ENCODE peak calls at places on chromosome 21, in six cellular contexts. S is HEK293T; C is foreskin melanocyte; J is stimulated activated naive B cell treated with anti-CD40 and anti-IgM and Interleukin-4, amounts not matched to agents 10 μg/mL and 1 μg/mL and 100 μg/mL, for 72 hours; G is PC-3; Z is A549. L is an unnamed sample.

GRCh38 chr21:34243562-34243961 is 120.2 kb upstream of the KCNE2 start:
- DNase-seq in S (peak; percentile 40), J (no peak), C (peak; percentile 34), G (peak; percentile 52), Z (peak; percentile 16), L (peak; percentile 34)

GRCh38 chr21:23127973-23128372 is 2129.8 kb downstream of the NCAM2 start:
- DNase-seq in Z (no peak), J (no peak), S (no peak), G (no peak), C (no peak), L (peak; percentile 4)

GRCh38 chr21:45386336-45386727 is 18.6 kb upstream of the COL18A1 start:
- DNase-seq in G (peak; percentile 32), J (no peak), C (no peak), Z (no peak), S (no peak), L (no peak)

GRCh38 chr21:46098303-46099141 is 610 bp downstream of the COL6A2 start:
- DNase-seq in S (no peak), J (no peak), C (no peak), G (no peak), Z (no peak), L (peak; percentile 49)

GRCh38 chr21:42793774-42794173 is 85.6 kb downstream of the WDR4 start:
- DNase-seq in C (no peak), G (no peak), Z (no peak), S (no peak), J (no peak), L (no peak)

GRCh38 chr21:46234436-46234950 is 5.9 kb upstream of the LSS start:
- DNase-seq in Z (no peak), G (no peak), J (no peak), S (no peak), C (no peak), L (no peak)

GRCh38 chr21:31283025-31283424 is 61.0 kb downstream of the TIAM1 start:
- DNase-seq in Z (no peak), J (no peak), C (no peak), G (no peak), S (no peak), L (no peak)

GRCh38 chr21:42983869-42984268 is 9.5 kb downstream of the PKNOX1 start:
- DNase-seq in C (no peak), S (no peak), Z (no peak), G (no peak), J (no peak), L (no peak)

GRCh38 chr21:39051561-39051949 is 131.7 kb downstream of the PSMG1 start:
- DNase-seq in S (no peak), J (no peak), G (peak; percentile 82), C (no peak), Z (peak; percentile 5), L (peak; percentile 92)

GRCh38 chr21:44083631-44084291 is 23.4 kb upstream of the PWP2 start:
- DNase-seq in Z (no peak), J (no peak), G (no peak), C (no peak), S (no peak), L (no peak)

GRCh38 chr21:17463441-17463840 is 49.4 kb upstream of the CXADR start:
- DNase-seq in G (no peak), C (peak; percentile 84), Z (peak; percentile 30), J (no peak), S (no peak), L (peak; percentile 80)

GRCh38 chr21:14981246-14981645 is 83.6 kb downstream of the NRIP1 start:
- DNase-seq in C (no peak), S (no peak), Z (no peak), G (no peak), J (no peak), L (no peak)

GRCh38 chr21:26546698-26547097 is 26.4 kb downstream of the CYYR1 start:
- DNase-seq in Z (no peak), G (no peak), S (no peak), C (no peak), J (no peak), L (no peak)

GRCh38 chr21:40925481-40925880 is 78.5 kb upstream of the DSCAM start:
- DNase-seq in C (no peak), Z (no peak), S (no peak), J (no peak), G (no peak), L (no peak)

GRCh38 chr21:33419538-33420123 is 16.4 kb downstream of the IFNGR2 start:
- DNase-seq in Z (peak; percentile 62), J (no peak), C (no peak), G (peak; percentile 73), S (no peak), L (peak; percentile 65)

GRCh38 chr21:38619865-38620513 is 121.7 kb upstream of the ERG start:
- DNase-seq in C (no peak), J (no peak), S (no peak), Z (no peak), G (peak; percentile 3), L (no peak)

GRCh38 chr21:43733529-43734071 is 14.7 kb downstream of the PDXK start:
- DNase-seq in S (no peak), Z (no peak), J (no peak), C (no peak), G (no peak), L (peak; percentile 45)

GRCh38 chr21:42343963-42344510 is 6.8 kb downstream of the TFF2 start:
- DNase-seq in G (no peak), J (no peak), C (no peak), S (no peak), Z (no peak), L (no peak)

GRCh38 chr21:45014747-45015468 is 59.5 kb upstream of the ADARB1 start:
- DNase-seq in Z (no peak), G (no peak), C (no peak), S (no peak), J (no peak), L (no peak)

GRCh38 chr21:34034369-34035014 is 38.9 kb upstream of the MRPS6 start:
- DNase-seq in G (no peak), C (no peak), Z (no peak), J (no peak), S (no peak), L (no peak)

GRCh38 chr21:36976882-36977651 is 10.6 kb upstream of the HLCS start:
- DNase-seq in C (peak; percentile 56), J (no peak), S (peak; percentile 73), Z (peak; percentile 84), G (peak; percentile 96), L (peak; percentile 87)

GRCh38 chr21:31665397-31665796 is 5.9 kb downstream of the SOD1 start:
- DNase-seq in J (no peak), S (peak; percentile 33), Z (peak; percentile 23), C (no peak), G (no peak), L (no peak)

GRCh38 chr21:35294231-35294898 is 245.3 kb upstream of the RUNX1 start:
- DNase-seq in J (no peak), G (peak; percentile 50), C (no peak), S (no peak), Z (no peak), L (no peak)

GRCh38 chr21:35674895-35675470 is 385.3 kb downstream of the SETD4 start:
- DNase-seq in J (no peak), C (no peak), G (peak; percentile 46), Z (no peak), S (no peak), L (peak; percentile 24)

GRCh38 chr21:42829954-42830353 is 49.4 kb downstream of the WDR4 start:
- DNase-seq in C (no peak), Z (no peak), G (no peak), S (peak; percentile 5), J (no peak), L (no peak)

GRCh38 chr21:42614811-42615342 is 38.5 kb upstream of the PDE9A start:
- DNase-seq in G (peak; percentile 75), C (no peak), S (peak; percentile 39), Z (peak; percentile 50), J (peak; percentile 34), L (peak; percentile 29)

GRCh38 chr21:32533611-32534010 is 51.7 kb downstream of the TCP10L start:
- DNase-seq in J (no peak), G (no peak), C (no peak), Z (no peak), S (no peak), L (no peak)

GRCh38 chr21:43827015-43827611 is 37.7 kb downstream of the RRP1 start:
- DNase-seq in S (no peak), G (peak; percentile 80), C (no peak), J (no peak), Z (peak; percentile 41), L (peak; percentile 85)

GRCh38 chr21:37087188-37087587 is 14.1 kb downstream of the TTC3 start:
- DNase-seq in C (no peak), Z (peak; percentile 66), S (peak; percentile 34), G (peak; percentile 78), J (no peak), L (peak; percentile 75)

GRCh38 chr21:33403128-33403785 is at the start of gene IFNGR2:
- DNase-seq in J (peak; percentile 34), C (no peak), Z (no peak), G (peak; percentile 27), S (peak; percentile 70), L (peak; percentile 47)

GRCh38 chr21:38258803-38259485 is 2.2 kb downstream of the KCNJ15 start:
- DNase-seq in J (no peak), C (no peak), Z (peak; percentile 87), G (peak; percentile 22), S (no peak), L (peak; percentile 36)

GRCh38 chr21:38849776-38850175 is 44.0 kb downstream of the ETS2 start:
- DNase-seq in G (no peak), J (no peak), C (no peak), Z (no peak), S (no peak), L (no peak)

GRCh38 chr21:31671146-31671716 is 11.7 kb downstream of the SOD1 start:
- DNase-seq in Z (no peak), C (no peak), G (no peak), S (no peak), J (no peak), L (no peak)

GRCh38 chr21:45818904-45819285 is 162.7 kb upstream of the COL6A1 start:
- DNase-seq in C (no peak), Z (peak; percentile 51), J (peak; percentile 26), S (no peak), G (peak; percentile 65), L (peak; percentile 86)

GRCh38 chr21:38869946-38870345 is 64.2 kb downstream of the ETS2 start:
- DNase-seq in Z (peak; percentile 6), J (no peak), C (no peak), G (no peak), S (peak; percentile 34), L (no peak)

GRCh38 chr21:26851109-26851944 is 6.1 kb upstream of the ADAMTS1 start:
- DNase-seq in J (no peak), Z (no peak), G (no peak), C (no peak), S (no peak), L (no peak)

GRCh38 chr21:45940091-45940490 is 41.5 kb upstream of the COL6A1 start:
- DNase-seq in C (no peak), Z (no peak), S (no peak), G (no peak), J (no peak), L (no peak)

GRCh38 chr21:42666023-42666747 is 12.8 kb downstream of the PDE9A start:
- DNase-seq in S (peak; percentile 83), J (no peak), G (peak; percentile 29), Z (peak; percentile 31), C (no peak), L (no peak)

GRCh38 chr21:35853321-35853922 is 206.9 kb downstream of the SETD4 start:
- DNase-seq in C (peak; percentile 50), G (no peak), J (no peak), Z (no peak), S (no peak), L (peak; percentile 16)

GRCh38 chr21:27885296-27885711 is 918.4 kb upstream of the ADAMTS5 start:
- DNase-seq in C (no peak), Z (no peak), J (no peak), G (no peak), S (no peak), L (no peak)